ENCODE peak calls at places on chromosome 10, in eight cellular contexts. Y, U, D, R, Q, C, M and O are unnamed samples.

GRCh38 chr10:58704226-58705200 is 191.8 kb downstream of the BICC1 start:
- DNase-seq in Y (no peak), M (peak; percentile 78), C (no peak), U (no peak), D (peak; percentile 74), R (peak; percentile 61), Q (no peak), O (no peak)

GRCh38 chr10:8719971-8720370 is 665.5 kb downstream of the GATA3 start:
- DNase-seq in M (no peak), U (no peak), R (no peak), Q (no peak), D (no peak), Y (no peak), C (no peak), O (no peak)

GRCh38 chr10:128147669-128148068 is 21.4 kb upstream of the MKI67 start:
- DNase-seq in Q (no peak), C (no peak), D (no peak), U (no peak), Y (no peak), R (peak; percentile 4), M (peak; percentile 90), O (no peak)

GRCh38 chr10:9302142-9302746 is 1247.8 kb downstream of the GATA3 start:
- DNase-seq in D (no peak), M (peak; percentile 79), U (peak; percentile 55), Q (peak; percentile 19), C (no peak), R (peak; percentile 63), Y (no peak), O (peak; percentile 53)

GRCh38 chr10:16890691-16891090 is 73.5 kb upstream of the RSU1 start:
- DNase-seq in M (no peak), D (no peak), U (no peak), C (no peak), R (no peak), Q (no peak), Y (no peak), O (no peak)

GRCh38 chr10:63165249-63165648 is 32.1 kb downstream of the NRBF2 start:
- DNase-seq in C (no peak), D (no peak), R (no peak), Y (no peak), Q (no peak), U (no peak), M (no peak), O (no peak)

GRCh38 chr10:60258429-60258797 is 131.3 kb downstream of the ANK3 start:
- DNase-seq in D (no peak), R (no peak), M (no peak), Q (no peak), C (no peak), U (no peak), Y (no peak), O (no peak)

GRCh38 chr10:86164912-86165311 is 201.7 kb downstream of the GRID1 start:
- DNase-seq in R (no peak), M (no peak), Q (no peak), C (no peak), D (peak; percentile 21), Y (no peak), U (no peak), O (no peak)

GRCh38 chr10:35784751-35785150 is 142.7 kb upstream of the FZD8 start:
- DNase-seq in Q (no peak), D (no peak), R (peak; percentile 41), U (no peak), M (no peak), C (no peak), Y (no peak), O (no peak)

GRCh38 chr10:61883376-61883997 is 18.0 kb upstream of the ARID5B start:
- DNase-seq in Q (no peak), R (no peak), U (no peak), M (no peak), C (no peak), D (no peak), Y (no peak), O (no peak)

GRCh38 chr10:23965123-23965522 is 243.8 kb upstream of the KIAA1217 start:
- DNase-seq in D (no peak), R (no peak), U (no peak), Y (no peak), M (no peak), C (no peak), Q (no peak), O (no peak)

GRCh38 chr10:77925795-77926565 is 575 bp downstream of the DLG5 start:
- DNase-seq in U (no peak), Q (peak; percentile 11), M (peak; percentile 77), Y (no peak), C (peak; percentile 65), R (peak; percentile 85), D (peak; percentile 74), O (no peak)

GRCh38 chr10:93821051-93821772 is 63.5 kb downstream of the LGI1 start:
- DNase-seq in R (peak; percentile 63), Y (no peak), D (no peak), C (no peak), Q (no peak), M (peak; percentile 61), U (no peak), O (no peak)

GRCh38 chr10:30702860-30703259 is 73.3 kb upstream of the LYZL2 start:
- DNase-seq in M (no peak), Y (no peak), Q (no peak), R (no peak), C (no peak), U (no peak), D (no peak), O (no peak)
- H3K27ac ChIP-seq in M (no peak overlapping the region), Y (no peak overlapping the region), Q (no peak overlapping the region), R (peak overlapping the region; percentile 98), C (no peak overlapping the region), U (peak overlapping the region; percentile 86), D (no peak overlapping the region), O (peak overlapping the region; percentile 89)

GRCh38 chr10:1230592-1231275 is 174.5 kb downstream of the WDR37 start:
- DNase-seq in D (no peak), Y (no peak), U (no peak), C (no peak), R (no peak), Q (no peak), M (no peak), O (no peak)
- H3K4me1 ChIP-seq in D (peaks cover 2% of the 10 kb centered on the region), Y (no peaks in the 10 kb centered on the region), U (no peaks in the 10 kb centered on the region), C (no peaks in the 10 kb centered on the region), R (no peaks in the 10 kb centered on the region), Q (no peaks in the 10 kb centered on the region), M (no peaks in the 10 kb centered on the region), O (no peaks in the 10 kb centered on the region)

GRCh38 chr10:21014141-21014540 is 117.0 kb upstream of the NEBL start:
- DNase-seq in Y (no peak), Q (no peak), C (no peak), D (no peak), M (no peak), R (no peak), U (no peak), O (no peak)

GRCh38 chr10:21010615-21011014 is 113.5 kb upstream of the NEBL start:
- DNase-seq in M (no peak), R (no peak), Y (no peak), D (no peak), C (no peak), Q (no peak), U (no peak), O (no peak)

GRCh38 chr10:21020545-21020944 is 123.4 kb upstream of the NEBL start:
- DNase-seq in C (peak; percentile 14), Q (no peak), Y (peak; percentile 58), R (peak; percentile 43), M (peak; percentile 31), U (no peak), D (no peak), O (no peak)

GRCh38 chr10:21011433-21012018 is 114.4 kb upstream of the NEBL start:
- DNase-seq in Y (no peak), Q (no peak), U (no peak), D (no peak), M (no peak), C (no peak), R (no peak), O (no peak)

DNA sequence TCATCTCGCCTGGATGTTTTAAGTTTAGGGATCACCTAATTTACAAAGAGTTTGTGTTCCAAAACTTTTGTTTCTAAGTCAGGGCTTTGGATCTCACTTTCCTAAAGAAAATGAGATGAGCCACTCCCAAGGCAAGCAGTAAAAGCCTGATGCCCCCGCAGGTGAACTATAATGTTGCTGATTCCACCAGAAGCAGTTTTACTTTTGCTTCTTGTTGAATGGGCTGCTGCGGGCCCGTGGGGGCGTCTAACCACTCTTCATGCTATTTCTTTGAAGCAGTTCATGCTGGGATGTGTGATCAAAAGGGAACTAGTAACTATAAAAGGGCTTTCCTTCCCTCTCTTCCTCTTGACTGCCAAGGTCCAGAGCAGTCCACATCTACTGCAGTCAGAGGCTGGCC is 118.7 kb upstream of the NEBL start:
- DNase-seq in Y (no peak), C (no peak), U (no peak), M (no peak), D (no peak), Q (no peak), R (no peak), O (no peak)
- H3K4me3 ChIP-seq in Y (no peak overlapping the region), C (no peak overlapping the region), U (no peak overlapping the region), M (no peak overlapping the region), D (no peak overlapping the region), Q (no peak overlapping the region), R (no peak overlapping the region), O (no peak overlapping the region)

GRCh38 chr10:29656451-29656992 is 21.8 kb upstream of the SVIL start:
- DNase-seq in Q (no peak), U (no peak), C (no peak), Y (no peak), M (no peak), R (no peak), D (no peak), O (no peak)
- H3K27ac ChIP-seq in Q (no peak overlapping the region), U (no peak overlapping the region), C (no peak overlapping the region), Y (no peak overlapping the region), M (no peak overlapping the region), R (no peak overlapping the region), D (no peak overlapping the region), O (no peak overlapping the region)